ENCODE peak calls at places on chromosomes 4 and X, in five cellular contexts. D is colonic mucosa; P is GM23338; T is stimulated activated CD8-positive, alpha-beta memory T cell treated with anti-CD3 and anti-CD28 coated beads, Interleukin-15, amount 100 ng/mL, for 4 hours; H is mammary epithelial cell. Z is an unnamed sample.

GRCh38 chrX:114798902-114799301 is 215.0 kb downstream of the HTR2C start:
- DNase-seq in D (no peak), H (peak; percentile 23), T (no peak), P (no peak), Z (no peak)

GRCh38 chr4:148935179-148935578 is 493.0 kb upstream of the NR3C2 start:
- DNase-seq in H (no peak), T (no peak), D (no peak), P (no peak), Z (no peak)

GRCh38 chr4:3286335-3287175 is 6.3 kb upstream of the RGS12 start:
- DNase-seq in P (no peak), T (no peak), H (no peak), D (no peak), Z (peak; percentile 22)

GRCh38 chr4:97153042-97153441 is 990.2 kb downstream of the STPG2 start:
- DNase-seq in P (peak; percentile 62), T (no peak), H (peak; percentile 7), D (no peak), Z (no peak)

GRCh38 chr4:184792950-184793555 is 32.7 kb downstream of the ACSL1 start:
- DNase-seq in D (no peak), T (no peak), H (peak; percentile 96), P (no peak), Z (no peak)

GRCh38 chrX:9670136-9670905 is 95.3 kb downstream of the GPR143 start:
- DNase-seq in H (no peak), T (no peak), D (no peak), P (no peak), Z (no peak)

GRCh38 chr4:81360722-81361121 is 111.0 kb downstream of the RASGEF1B start:
- DNase-seq in T (no peak), H (peak; percentile 67), P (no peak), D (no peak), Z (no peak)

GRCh38 chr4:52931238-52931637 is 69.1 kb downstream of the RASL11B start:
- DNase-seq in T (no peak), H (no peak), P (no peak), D (no peak), Z (no peak)

GRCh38 chr4:142126890-142127497 is 490.6 kb downstream of the IL15 start:
- DNase-seq in H (peak; percentile 41), T (peak; percentile 1), P (peak; percentile 80), D (peak; percentile 64), Z (peak; percentile 56)

GRCh38 chr4:97994765-97995465 is 148.4 kb downstream of the STPG2 start:
- DNase-seq in T (no peak), D (no peak), P (no peak), H (peak; percentile 49), Z (no peak)

GRCh38 chr4:182896421-182896820 is 20.8 kb downstream of the DCTD start:
- DNase-seq in T (no peak), H (no peak), P (no peak), D (no peak), Z (no peak)

GRCh38 chr4:143202824-143203223 is 18.1 kb downstream of the USP38 start:
- DNase-seq in T (no peak), H (no peak), D (no peak), P (no peak), Z (no peak)

GRCh38 chr4:68569466-68570121 is 6.5 kb downstream of the UGT2B17 start:
- DNase-seq in P (no peak), D (peak; percentile 47), T (no peak), H (no peak), Z (no peak)

GRCh38 chrX:12441376-12442128 is 303.3 kb downstream of the FRMPD4 start:
- DNase-seq in D (no peak), H (peak; percentile 80), P (no peak), T (no peak), Z (no peak)